ENCODE peak calls at places on chromosomes 1 and 21, in five cellular contexts. Y is Panc1, G is fibroblast of lung, M is breast epithelium, I is H9. U is an unnamed sample. For H3K27me3 and H3K4me1, the result is how much of the 10 kb centered on the place peaks cover.

GRCh38 chr1:182617734-182618288 is 13.6 kb upstream of the RGS16 start:
- DNase-seq in M (no peak), G (peak), Y (no peak), I (no peak), U (no peak)

GRCh38 chr1:164579346-164579745 is 20.4 kb downstream of the PBX1 start:
- DNase-seq in Y (no peak), I (no peak), G (no peak), M (no peak), U (no peak)

GRCh38 chr1:223504741-223505140 is 111.5 kb downstream of the CCDC185 start:
- DNase-seq in I (no peak), Y (no peak), G (peak), M (no peak), U (no peak)

GRCh38 chr1:206507395-206508129 is at the start of gene RASSF5:
- DNase-seq in M (peak), I (peak), G (peak), Y (no peak), U (peak)

GRCh38 chr1:79128726-79129125 is 122.2 kb upstream of the ADGRL4 start:
- DNase-seq in Y (peak), I (no peak), G (peak), M (no peak), U (no peak)

GRCh38 chr1:227823537-227823936 is 8.1 kb downstream of the PRSS38 start:
- DNase-seq in M (no peak), G (no peak), Y (no peak), I (no peak), U (no peak)

GRCh38 chr1:167862432-167863076 is 51.4 kb downstream of the ADCY10 start:
- DNase-seq in G (peak), M (no peak), Y (no peak), I (no peak), U (no peak)

GRCh38 chr1:226664413-226665101 is 74.5 kb downstream of the ITPKB start:
- DNase-seq in I (no peak), G (peak), Y (no peak), M (no peak), U (no peak)

GRCh38 chr1:225767591-225768540 is 9.8 kb upstream of the SRP9 start:
- DNase-seq in M (peak), G (peak), Y (no peak), I (peak), U (no peak)

GRCh38 chr1:67789551-67789950 is 43.7 kb downstream of the GNG12 start:
- DNase-seq in G (no peak), Y (no peak), M (no peak), I (no peak), U (no peak)

GRCh38 chr21:19522384-19522783 is 1118.8 kb upstream of the TMPRSS15 start:
- DNase-seq in G (no peak), I (no peak), Y (no peak), M (no peak), U (no peak)

GRCh38 chr1:235161685-235162327 is 756 bp upstream of the RBM34 start:
- DNase-seq in G (no peak), Y (no peak), I (no peak), M (no peak), U (no peak)

DNA sequence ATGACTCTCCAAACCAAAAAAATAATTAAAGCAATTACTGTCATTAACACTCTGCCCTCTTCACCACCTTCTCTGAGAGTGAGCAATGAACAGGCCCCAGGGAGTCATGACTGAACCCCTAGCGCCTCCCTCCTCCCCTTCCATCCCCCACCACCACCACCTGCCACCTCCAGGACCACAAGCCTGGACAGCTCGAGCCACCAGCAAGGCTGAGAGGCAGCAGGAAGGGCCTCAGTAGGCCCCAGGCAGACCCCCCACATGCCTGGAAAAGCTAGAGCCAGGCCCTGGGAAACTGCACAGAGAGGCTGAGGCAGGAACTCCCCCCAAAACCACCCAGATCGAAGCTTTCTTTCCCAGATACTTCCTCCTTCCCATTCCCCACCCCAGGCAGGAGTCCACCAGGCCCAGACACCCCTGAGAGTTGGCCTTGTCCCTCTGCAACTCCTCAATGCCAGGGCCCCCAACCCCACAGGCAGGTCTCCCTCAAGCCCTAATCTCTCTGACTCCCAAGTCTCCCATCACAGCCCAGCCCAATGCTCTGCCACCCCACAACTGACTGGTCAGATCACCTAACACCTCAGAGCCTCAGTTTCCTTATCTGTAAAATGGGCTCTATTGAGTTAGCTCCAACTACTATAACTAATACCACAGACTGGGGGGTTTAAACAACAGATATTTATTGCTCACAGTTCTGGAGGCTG is 35.3 kb upstream of the ZC3H12A start:
- DNase-seq in G (no peak), I (peak), M (no peak), Y (no peak), U (no peak)
- H3K27me3 ChIP-seq in G (under half), I (under half), M (under half), Y (under half), U (under half)

DNA sequence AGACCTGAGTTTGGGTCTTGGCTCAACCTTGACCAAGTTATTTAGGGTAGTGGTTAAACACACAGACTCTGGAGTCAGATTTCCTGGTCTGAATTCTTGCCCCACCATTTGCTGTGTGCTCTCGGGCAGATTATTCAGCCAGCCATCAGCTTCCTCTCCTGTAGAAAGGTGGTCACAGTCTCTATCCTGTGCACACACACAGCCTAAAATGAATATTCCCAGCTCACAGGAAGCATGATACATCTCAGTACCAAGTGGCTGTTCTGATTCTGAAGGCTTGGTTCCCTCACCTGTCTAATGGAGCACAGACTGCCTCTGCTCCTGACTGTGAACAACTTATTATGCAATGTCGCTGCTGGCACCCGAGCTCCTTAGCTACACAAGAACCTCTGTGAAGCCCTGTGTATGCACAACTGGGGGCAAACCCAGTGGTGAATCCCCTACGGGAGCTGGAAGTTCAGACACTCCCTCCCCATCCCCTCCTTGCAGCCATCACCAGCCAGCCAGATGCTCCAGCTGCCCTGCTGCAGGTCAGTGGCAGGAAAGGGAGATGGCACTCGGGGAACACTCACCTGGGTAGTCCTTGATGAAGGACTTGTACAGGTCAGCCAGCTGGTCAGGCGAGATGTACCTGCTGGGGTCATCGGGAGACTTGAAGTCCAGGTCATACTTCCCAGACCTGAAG is 13.6 kb downstream of the ENO1 start:
- DNase-seq in M (no peak), Y (no peak), I (no peak), G (no peak), U (no peak)
- H3K4me1 ChIP-seq in M (under half), Y (half or more), I (under half), G (under half), U (under half)

DNA sequence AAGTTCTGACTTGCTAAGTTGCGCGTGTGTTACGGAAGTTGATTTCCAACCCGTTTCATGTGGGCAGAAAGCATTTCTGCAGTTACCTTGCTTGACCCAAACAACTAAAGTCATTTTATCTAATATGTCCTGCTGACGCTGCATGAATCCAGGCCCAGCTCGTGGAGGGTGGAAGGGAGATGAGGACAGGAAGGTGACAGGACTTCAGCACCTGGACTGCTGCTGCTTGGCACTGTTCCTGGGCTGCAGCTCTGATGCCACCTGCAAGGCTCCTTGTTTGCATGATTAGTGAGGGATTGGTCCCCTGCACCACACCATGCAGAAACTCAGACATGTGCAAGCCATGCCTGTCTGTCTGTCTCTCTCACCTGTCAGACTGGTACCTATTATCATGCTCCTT is 198.4 kb downstream of the PRDM2 start:
- DNase-seq in Y (no peak), I (no peak), G (no peak), M (no peak), U (no peak)
- H3K27me3 ChIP-seq in Y (under half), I (under half), G (under half), M (under half), U (under half)

GRCh38 chr1:162629077-162629637 is 3.1 kb upstream of the DDR2 start:
- DNase-seq in G (no peak), I (no peak), M (no peak), Y (no peak), U (no peak)

GRCh38 chr1:162631546-162632233 is 574 bp upstream of the DDR2 start:
- DNase-seq in Y (no peak), M (no peak), G (peak), I (no peak), U (no peak)

GRCh38 chr1:162632234-162632666 is at the start of gene DDR2:
- DNase-seq in Y (no peak), M (peak), G (peak), I (no peak), U (no peak)

GRCh38 chr1:162627662-162628296 is 4.5 kb upstream of the DDR2 start:
- DNase-seq in Y (no peak), I (no peak), M (no peak), G (peak), U (no peak)

DNA sequence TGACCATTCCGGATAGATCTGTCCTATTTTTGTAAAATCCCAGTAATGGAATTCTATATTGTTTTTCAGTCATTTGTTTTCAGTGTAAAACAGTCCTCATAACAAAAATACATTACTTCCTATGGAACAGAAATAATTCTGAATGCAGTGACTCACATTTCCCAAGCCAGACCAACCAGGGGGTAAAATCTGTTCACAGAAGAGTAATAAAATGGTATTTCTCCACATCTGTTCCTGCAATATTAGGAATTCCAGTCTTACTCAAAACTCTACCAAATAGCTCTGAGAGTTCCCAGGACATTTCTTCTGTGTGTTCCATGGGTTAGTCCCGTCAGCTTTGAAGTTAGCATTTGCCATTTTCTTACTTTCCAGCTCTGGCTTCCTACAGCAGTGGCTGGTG is 2.6 kb upstream of the DDR2 start:
- DNase-seq in Y (no peak), G (peak), M (no peak), I (no peak), U (no peak)
- H3K4me1 ChIP-seq in Y (under half), G (under half), M (under half), I (under half), U (under half)

GRCh38 chr1:7097938-7098592 is 312.8 kb downstream of the CAMTA1 start:
- DNase-seq in G (no peak), Y (no peak), I (no peak), M (no peak), U (no peak)

GRCh38 chr1:7098641-7099040 is 313.4 kb downstream of the CAMTA1 start:
- DNase-seq in M (no peak), I (no peak), G (no peak), Y (no peak), U (no peak)

GRCh38 chr1:7100479-7100878 is 315.2 kb downstream of the CAMTA1 start:
- DNase-seq in G (no peak), I (no peak), M (no peak), Y (no peak), U (no peak)

GRCh38 chr1:7093297-7093696 is 308.0 kb downstream of the CAMTA1 start:
- DNase-seq in G (no peak), I (no peak), Y (no peak), M (no peak), U (no peak)

DNA sequence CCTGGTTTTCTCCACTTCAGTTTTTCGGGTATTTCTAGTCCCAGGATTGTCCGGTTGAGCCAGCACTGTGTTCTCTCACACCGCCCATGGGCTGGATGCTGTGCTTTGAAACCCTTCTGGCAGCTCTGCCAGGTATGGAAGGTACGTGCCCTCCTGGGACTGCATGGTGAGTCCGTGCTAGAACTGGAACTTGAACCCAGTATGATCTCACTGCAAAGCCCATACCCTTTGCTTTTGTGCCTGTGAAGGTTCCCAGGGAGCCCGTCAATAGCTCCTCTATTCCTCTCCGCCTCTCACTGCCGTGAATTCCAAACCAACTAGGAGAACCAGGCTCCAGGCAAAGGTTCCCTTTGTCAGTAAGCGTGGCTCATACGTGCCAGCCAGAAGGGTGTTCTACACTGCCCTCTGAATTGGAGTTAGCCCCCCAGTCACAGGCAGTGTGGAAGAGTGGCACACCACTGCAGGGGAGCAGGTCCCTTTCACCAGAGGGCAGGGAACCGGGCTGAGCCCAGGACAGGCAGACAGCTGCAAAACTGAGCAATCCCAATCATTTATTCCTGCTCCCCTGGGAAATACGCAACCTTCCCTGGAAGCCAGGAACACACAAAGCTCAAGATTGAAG is 310.2 kb downstream of the CAMTA1 start:
- DNase-seq in M (no peak), I (no peak), Y (no peak), G (no peak), U (no peak)
- H3K27me3 ChIP-seq in M (under half), I (under half), Y (under half), G (under half), U (under half)

GRCh38 chr1:96997717-96998116 is 276.1 kb downstream of the PTBP2 start:
- DNase-seq in G (no peak), M (no peak), I (no peak), Y (no peak), U (no peak)
- H3K4me1 ChIP-seq in G (under half), M (under half), I (under half), Y (under half), U (under half)

GRCh38 chr1:152130186-152130585 is 14.9 kb upstream of the TCHH start:
- DNase-seq in M (no peak), I (no peak), Y (no peak), G (no peak), U (no peak)

GRCh38 chr1:152125834-152126443 is 10.7 kb upstream of the TCHH start:
- DNase-seq in Y (no peak), M (no peak), I (no peak), G (no peak), U (no peak)
- H3K27me3 ChIP-seq in Y (under half), M (under half), I (under half), G (under half), U (under half)

U was measured in RWPE2.